ENCODE peak calls at places on chromosomes 11 and 22, in nine cellular contexts. One of them, this sample, is unnamed.

GRCh38 chr22:50447576-50448551 is 27.0 kb downstream of the SBF1 start:
- DNase-seq in activated naive CD4-positive, alpha-beta T cell: no peak
- DNase-seq in mucosa of descending colon: peak; percentile 49
- DNase-seq in heart left ventricle: no peak
- DNase-seq in T-helper 2 cell: no peak
- DNase-seq in GM23248: no peak
- DNase-seq in adipocyte: no peak
- DNase-seq in non-pigmented ciliary epithelial cell: no peak
- DNase-seq in GM10248: no peak
- DNase-seq in this sample: no peak

GRCh38 chr22:45846952-45847351 is 130.0 kb downstream of the WNT7B start:
- DNase-seq in activated naive CD4-positive, alpha-beta T cell: no peak
- DNase-seq in mucosa of descending colon: no peak
- DNase-seq in heart left ventricle: no peak
- DNase-seq in T-helper 2 cell: no peak
- DNase-seq in GM23248: peak; percentile 23
- DNase-seq in adipocyte: no peak
- DNase-seq in non-pigmented ciliary epithelial cell: no peak
- DNase-seq in GM10248: no peak
- DNase-seq in this sample: no peak

GRCh38 chr11:42013656-42014201 is 554.3 kb upstream of the LRRC4C start:
- DNase-seq in activated naive CD4-positive, alpha-beta T cell: no peak
- DNase-seq in mucosa of descending colon: no peak
- DNase-seq in heart left ventricle: no peak
- DNase-seq in T-helper 2 cell: no peak
- DNase-seq in GM23248: no peak
- DNase-seq in adipocyte: no peak
- DNase-seq in non-pigmented ciliary epithelial cell: no peak
- DNase-seq in GM10248: no peak
- DNase-seq in this sample: no peak

GRCh38 chr22:46887978-46888377 is 125.5 kb downstream of the TBC1D22A start:
- DNase-seq in activated naive CD4-positive, alpha-beta T cell: no peak
- DNase-seq in mucosa of descending colon: no peak
- DNase-seq in heart left ventricle: no peak
- DNase-seq in T-helper 2 cell: no peak
- DNase-seq in GM23248: no peak
- DNase-seq in adipocyte: no peak
- DNase-seq in non-pigmented ciliary epithelial cell: no peak
- DNase-seq in GM10248: no peak
- DNase-seq in this sample: no peak

GRCh38 chr11:94876645-94877445 is 96.5 kb downstream of the CWC15 start:
- DNase-seq in activated naive CD4-positive, alpha-beta T cell: peak; percentile 6
- DNase-seq in mucosa of descending colon: peak; percentile 62
- DNase-seq in heart left ventricle: peak; percentile 78
- DNase-seq in T-helper 2 cell: no peak
- DNase-seq in GM23248: peak; percentile 98
- DNase-seq in adipocyte: peak; percentile 97
- DNase-seq in non-pigmented ciliary epithelial cell: peak; percentile 97
- DNase-seq in GM10248: peak; percentile 79
- DNase-seq in this sample: peak; percentile 81

GRCh38 chr22:19962246-19962908 is 20.8 kb upstream of the TXNRD2 start:
- DNase-seq in activated naive CD4-positive, alpha-beta T cell: peak; percentile 26
- DNase-seq in mucosa of descending colon: peak; percentile 91
- DNase-seq in heart left ventricle: peak; percentile 68
- DNase-seq in T-helper 2 cell: peak; percentile 32
- DNase-seq in GM23248: peak; percentile 90
- DNase-seq in adipocyte: peak; percentile 85
- DNase-seq in non-pigmented ciliary epithelial cell: no peak
- DNase-seq in GM10248: peak; percentile 80
- DNase-seq in this sample: peak; percentile 87

GRCh38 chr11:77244277-77245014 is 57.0 kb downstream of the GDPD4 start:
- DNase-seq in activated naive CD4-positive, alpha-beta T cell: no peak
- DNase-seq in mucosa of descending colon: no peak
- DNase-seq in heart left ventricle: no peak
- DNase-seq in T-helper 2 cell: no peak
- DNase-seq in GM23248: peak; percentile 81
- DNase-seq in adipocyte: peak; percentile 59
- DNase-seq in non-pigmented ciliary epithelial cell: peak; percentile 34
- DNase-seq in GM10248: no peak
- DNase-seq in this sample: no peak

GRCh38 chr11:111811445-111811844 is 45.3 kb upstream of the PPP2R1B start:
- DNase-seq in activated naive CD4-positive, alpha-beta T cell: no peak
- DNase-seq in mucosa of descending colon: no peak
- DNase-seq in heart left ventricle: no peak
- DNase-seq in T-helper 2 cell: no peak
- DNase-seq in GM23248: no peak
- DNase-seq in adipocyte: no peak
- DNase-seq in non-pigmented ciliary epithelial cell: no peak
- DNase-seq in GM10248: no peak
- DNase-seq in this sample: no peak

GRCh38 chr11:73308963-73309960 is 1.2 kb downstream of the ARHGEF17 start:
- DNase-seq in activated naive CD4-positive, alpha-beta T cell: no peak
- DNase-seq in mucosa of descending colon: peak; percentile 88
- DNase-seq in heart left ventricle: peak; percentile 93
- DNase-seq in T-helper 2 cell: no peak
- DNase-seq in GM23248: peak; percentile 99
- DNase-seq in adipocyte: peak; percentile 99
- DNase-seq in non-pigmented ciliary epithelial cell: peak; percentile 83
- DNase-seq in GM10248: no peak
- DNase-seq in this sample: peak; percentile 57

GRCh38 chr11:69514771-69515170 is 33.3 kb downstream of the LINC01488 start:
- DNase-seq in activated naive CD4-positive, alpha-beta T cell: no peak
- DNase-seq in mucosa of descending colon: no peak
- DNase-seq in heart left ventricle: no peak
- DNase-seq in T-helper 2 cell: no peak
- DNase-seq in GM23248: no peak
- DNase-seq in adipocyte: no peak
- DNase-seq in non-pigmented ciliary epithelial cell: no peak
- DNase-seq in GM10248: no peak
- DNase-seq in this sample: no peak

This sample was measured in GM13976.